ENCODE peak calls at places on chromosomes 2 and 18, in ten cellular contexts. R is heart left ventricle, N is NCI-H1105 treated with DMSO at 0.1 percent for 48 hours, K is thoracic aorta, D is H4, L is T-helper 1 cell, C is lower lobe of right lung, P is AG09319, E is NCI-H1417, B is GM13976. W is an unnamed sample.

GRCh38 chr2:15670981-15671380 is 79.3 kb downstream of the DDX1 start:
- DNase-seq in R (no peak), N (no peak), K (no peak), D (no peak), L (no peak), C (no peak), P (no peak), E (no peak), B (no peak), W (no peak)

GRCh38 chr2:47269316-47270232 is 114.5 kb upstream of the STPG4 start:
- DNase-seq in R (peak; percentile 31), N (no peak), K (peak; percentile 86), D (peak; percentile 96), L (no peak), C (peak; percentile 50), P (peak; percentile 95), E (no peak), B (no peak), W (no peak)

GRCh38 chr2:69464575-69464974 is 27.3 kb upstream of the NFU1 start:
- DNase-seq in R (peak; percentile 15), N (no peak), K (no peak), D (no peak), L (no peak), C (no peak), P (peak; percentile 12), E (no peak), B (no peak), W (no peak)

GRCh38 chr2:112582314-112582746 is 2.1 kb upstream of the CHCHD5 start:
- DNase-seq in R (peak; percentile 12), N (peak; percentile 73), K (no peak), D (peak; percentile 73), L (peak; percentile 68), C (no peak), P (no peak), E (peak; percentile 79), B (no peak), W (no peak)

GRCh38 chr2:215594766-215595165 is 158.9 kb upstream of the FN1 start:
- DNase-seq in R (no peak), N (no peak), K (no peak), D (no peak), L (no peak), C (no peak), P (no peak), E (no peak), B (no peak), W (no peak)

GRCh38 chr2:240232961-240233890 is 92.8 kb upstream of the OTOS start:
- DNase-seq in R (peak; percentile 87), N (no peak), K (peak; percentile 72), D (peak; percentile 65), L (peak; percentile 59), C (peak; percentile 91), P (peak; percentile 39), E (peak; percentile 44), B (peak; percentile 89), W (peak; percentile 79)

GRCh38 chr2:234492687-234493086 is 4.2 kb downstream of the ARL4C start:
- DNase-seq in R (no peak), N (no peak), K (no peak), D (no peak), L (peak; percentile 60), C (no peak), P (no peak), E (no peak), B (no peak), W (no peak)

GRCh38 chr2:105278654-105279053 is 37.1 kb downstream of the GPR45 start:
- DNase-seq in R (no peak), N (no peak), K (no peak), D (no peak), L (no peak), C (no peak), P (no peak), E (no peak), B (no peak), W (no peak)

GRCh38 chr2:171626949-171627348 is 60.3 kb upstream of the DYNC1I2 start:
- DNase-seq in R (no peak), N (no peak), K (no peak), D (no peak), L (no peak), C (no peak), P (no peak), E (no peak), B (no peak), W (no peak)

GRCh38 chr2:199485732-199486335 is 28.1 kb upstream of the SATB2 start:
- DNase-seq in R (no peak), N (peak; percentile 55), K (no peak), D (peak; percentile 69), L (no peak), C (peak; percentile 49), P (peak; percentile 20), E (peak; percentile 75), B (peak; percentile 49), W (no peak)

GRCh38 chr18:79379251-79379905 is 16.4 kb upstream of the NFATC1 start:
- DNase-seq in R (no peak), N (no peak), K (no peak), D (no peak), L (no peak), C (no peak), P (no peak), E (no peak), B (no peak), W (no peak)

GRCh38 chr2:123211181-123211580 is 813.9 kb upstream of the CNTNAP5 start:
- DNase-seq in R (no peak), N (no peak), K (no peak), D (no peak), L (no peak), C (no peak), P (no peak), E (no peak), B (no peak), W (no peak)

GRCh38 chr18:59024829-59025228 is 114.9 kb upstream of the SEC11C start:
- DNase-seq in R (peak; percentile 42), N (no peak), K (no peak), D (peak; percentile 51), L (no peak), C (no peak), P (peak; percentile 90), E (no peak), B (no peak), W (no peak)

GRCh38 chr2:220334871-220335590 is 707.6 kb downstream of the SLC4A3 start:
- DNase-seq in R (no peak), N (no peak), K (no peak), D (peak; percentile 6), L (no peak), C (no peak), P (no peak), E (no peak), B (no peak), W (no peak)

GRCh38 chr2:11572996-11573395 is 39.2 kb downstream of the GREB1 start:
- DNase-seq in R (no peak), N (no peak), K (no peak), D (no peak), L (no peak), C (peak; percentile 31), P (no peak), E (peak; percentile 25), B (no peak), W (no peak)

GRCh38 chr2:53516650-53517049 is 251.0 kb upstream of the CHAC2 start:
- DNase-seq in R (no peak), N (no peak), K (no peak), D (no peak), L (no peak), C (no peak), P (no peak), E (no peak), B (no peak), W (no peak)

GRCh38 chr2:13056259-13056843 is 339.6 kb downstream of the TRIB2 start:
- DNase-seq in R (no peak), N (peak; percentile 33), K (no peak), D (peak; percentile 5), L (no peak), C (no peak), P (no peak), E (peak; percentile 72), B (no peak), W (no peak)

GRCh38 chr2:240346753-240347372 is 88.6 kb upstream of the GPC1 start:
- DNase-seq in R (no peak), N (no peak), K (no peak), D (no peak), L (no peak), C (no peak), P (no peak), E (no peak), B (no peak), W (no peak)

GRCh38 chr2:224982910-224983688 is 59.2 kb downstream of the DOCK10 start:
- DNase-seq in R (peak; percentile 23), N (no peak), K (no peak), D (peak; percentile 36), L (peak; percentile 65), C (peak; percentile 47), P (no peak), E (peak; percentile 82), B (no peak), W (no peak)

GRCh38 chr2:27833931-27834330 is 56.3 kb downstream of the RBKS start:
- DNase-seq in R (no peak), N (no peak), K (no peak), D (no peak), L (no peak), C (no peak), P (no peak), E (no peak), B (no peak), W (no peak)

GRCh38 chr18:9742588-9743131 is 34.6 kb downstream of the RAB31 start:
- DNase-seq in R (no peak), N (no peak), K (no peak), D (peak; percentile 46), L (no peak), C (no peak), P (no peak), E (no peak), B (no peak), W (no peak)

GRCh38 chr2:165985120-165985519 is 31.5 kb upstream of the TTC21B start:
- DNase-seq in R (no peak), N (no peak), K (no peak), D (no peak), L (no peak), C (no peak), P (no peak), E (no peak), B (no peak), W (no peak)

GRCh38 chr2:36538345-36538744 is 59.6 kb downstream of the FEZ2 start:
- DNase-seq in R (peak; percentile 30), N (peak; percentile 89), K (no peak), D (no peak), L (no peak), C (no peak), P (no peak), E (peak; percentile 72), B (no peak), W (no peak)

GRCh38 chr18:13461488-13461887 is 242.9 kb downstream of the LDLRAD4 start:
- DNase-seq in R (no peak), N (no peak), K (no peak), D (no peak), L (no peak), C (no peak), P (no peak), E (no peak), B (no peak), W (no peak)

GRCh38 chr2:234444888-234445287 is 52.0 kb downstream of the ARL4C start:
- DNase-seq in R (peak; percentile 52), N (no peak), K (no peak), D (peak; percentile 56), L (peak; percentile 76), C (no peak), P (peak; percentile 51), E (no peak), B (peak; percentile 43), W (no peak)

GRCh38 chr2:177651833-177652232 is 259.3 kb downstream of the AGPS start:
- DNase-seq in R (no peak), N (no peak), K (no peak), D (no peak), L (no peak), C (no peak), P (no peak), E (peak; percentile 4), B (no peak), W (no peak)

GRCh38 chr2:95297088-95297487 is at the start of gene KCNIP3:
- DNase-seq in R (no peak), N (peak; percentile 86), K (no peak), D (no peak), L (no peak), C (no peak), P (no peak), E (peak; percentile 88), B (no peak), W (no peak)

GRCh38 chr2:222364280-222364895 is 60.0 kb upstream of the SGPP2 start:
- DNase-seq in R (no peak), N (no peak), K (no peak), D (peak; percentile 14), L (peak; percentile 9), C (no peak), P (no peak), E (no peak), B (no peak), W (no peak)